ENCODE peak calls at places on chromosomes 7 and 10, in nine cellular contexts. K is cardiac fibroblast, Z is iris pigment epithelial cell, C is ureter, W is EL, O is progenitor cell of endocrine pancreas, N is hippocampal formation, S is amniotic stem cell, G is AG04449. Q is an unnamed sample.

GRCh38 chr7:87876040-87876758 is at the start of the genes DBF4 and SLC25A40:
- DNase-seq in K (peak), Z (peak), C (peak), W (peak), O (peak), N (peak), S (peak), G (peak), Q (peak)

GRCh38 chr7:112202819-112203218 is 3.4 kb downstream of the DOCK4 start:
- DNase-seq in K (peak), Z (no peak), C (no peak), W (no peak), O (no peak), N (no peak), S (no peak), G (no peak), Q (no peak)

GRCh38 chr7:39417642-39418041 is 148.6 kb upstream of the YAE1 start:
- DNase-seq in K (no peak), Z (no peak), C (no peak), W (no peak), O (no peak), N (no peak), S (no peak), G (no peak), Q (no peak)

GRCh38 chr7:5139998-5140397 is 50.0 kb upstream of the WIPI2 start:
- DNase-seq in K (peak), Z (peak), C (no peak), W (peak), O (peak), N (no peak), S (no peak), G (no peak), Q (no peak)

GRCh38 chr10:49592726-49593563 is 17.2 kb upstream of the SLC18A3 start:
- DNase-seq in K (peak), Z (peak), C (peak), W (peak), O (peak), N (peak), S (no peak), G (no peak), Q (peak)

GRCh38 chr7:107035446-107035845 is 9.1 kb upstream of the PRKAR2B start:
- DNase-seq in K (peak), Z (peak), C (no peak), W (peak), O (no peak), N (no peak), S (peak), G (peak), Q (peak)

GRCh38 chr7:143975617-143976016 is 21.0 kb downstream of the OR2F1 start:
- DNase-seq in K (peak), Z (peak), C (no peak), W (no peak), O (no peak), N (no peak), S (no peak), G (no peak), Q (no peak)

GRCh38 chr10:15897282-15897681 is 37.0 kb upstream of the MINDY3 start:
- DNase-seq in K (peak), Z (peak), C (no peak), W (no peak), O (no peak), N (no peak), S (no peak), G (no peak), Q (peak)

GRCh38 chr10:32790483-32790882 is 167.5 kb downstream of the ITGB1 start:
- DNase-seq in K (peak), Z (peak), C (no peak), W (peak), O (no peak), N (no peak), S (no peak), G (no peak), Q (peak)